ENCODE peak calls at places on chromosomes 11 and 22, in eight cellular contexts. S is Calu3, R is M059J, E is thoracic aorta, O is hippocampal formation, H is GM19239, P is Panc1, Q is AG10803. I is an unnamed sample.

GRCh38 chr11:3885855-3886254 is 30.4 kb downstream of the STIM1 start:
- DNase-seq in S (peak), R (peak), E (no peak), O (no peak), H (no peak), P (no peak), Q (no peak), I (no peak)

GRCh38 chr11:9601041-9601875 is 27.8 kb downstream of the WEE1 start:
- DNase-seq in S (no peak), R (peak), E (no peak), O (peak), H (peak), P (no peak), Q (peak), I (no peak)

GRCh38 chr22:29167032-29167911 is 38.4 kb upstream of the EMID1 start:
- DNase-seq in S (no peak), R (peak), E (no peak), O (no peak), H (peak), P (no peak), Q (no peak), I (no peak)

GRCh38 chr11:45089251-45089650 is 57.2 kb upstream of the PRDM11 start:
- DNase-seq in S (no peak), R (peak), E (peak), O (no peak), H (no peak), P (no peak), Q (peak), I (no peak)

GRCh38 chr22:41377846-41378245 is 3.9 kb upstream of the TEF start:
- DNase-seq in S (no peak), R (no peak), E (no peak), O (no peak), H (no peak), P (no peak), Q (no peak), I (no peak)

GRCh38 chr11:69657456-69657910 is 16.5 kb downstream of the CCND1 start:
- DNase-seq in S (no peak), R (no peak), E (no peak), O (no peak), H (no peak), P (no peak), Q (no peak), I (no peak)

GRCh38 chr22:45008853-45009751 is 703 bp downstream of the PHF21B start:
- DNase-seq in S (no peak), R (peak), E (no peak), O (peak), H (no peak), P (no peak), Q (no peak), I (no peak)

GRCh38 chr22:41178425-41178975 is 26.6 kb upstream of the L3MBTL2 start:
- DNase-seq in S (no peak), R (no peak), E (no peak), O (no peak), H (no peak), P (no peak), Q (no peak), I (no peak)

GRCh38 chr11:112523477-112523876 is 262.8 kb upstream of the PLET1 start:
- DNase-seq in S (no peak), R (peak), E (peak), O (peak), H (no peak), P (no peak), Q (peak), I (peak)

GRCh38 chr11:95364324-95365295 is 133.6 kb upstream of the SESN3 start:
- DNase-seq in S (peak), R (no peak), E (no peak), O (no peak), H (no peak), P (no peak), Q (no peak), I (no peak)

GRCh38 chr11:7098235-7098832 is 9.5 kb downstream of the RBMXL2 start:
- DNase-seq in S (peak), R (peak), E (no peak), O (peak), H (peak), P (peak), Q (peak), I (no peak)

GRCh38 chr11:3434976-3435375 is 56.0 kb upstream of the ZNF195 start:
- DNase-seq in S (no peak), R (no peak), E (no peak), O (no peak), H (no peak), P (no peak), Q (no peak), I (no peak)

GRCh38 chr11:124745835-124746620 is 6.0 kb downstream of the VSIG2 start:
- DNase-seq in S (no peak), R (no peak), E (no peak), O (no peak), H (peak), P (no peak), Q (no peak), I (no peak)

GRCh38 chr11:250740-251299 is 14.0 kb downstream of the PSMD13 start:
- DNase-seq in S (peak), R (peak), E (no peak), O (no peak), H (no peak), P (no peak), Q (peak), I (no peak)

GRCh38 chr11:88338223-88338661 is 706 bp upstream of the CTSC start:
- DNase-seq in S (peak), R (peak), E (no peak), O (peak), H (no peak), P (peak), Q (peak), I (no peak)

GRCh38 chr22:37295213-37295886 is 13.0 kb downstream of the CYTH4 start:
- DNase-seq in S (no peak), R (no peak), E (no peak), O (no peak), H (no peak), P (no peak), Q (no peak), I (no peak)

GRCh38 chr11:10906521-10906920 is 48.7 kb upstream of the ZBED5 start:
- DNase-seq in S (no peak), R (peak), E (no peak), O (no peak), H (no peak), P (no peak), Q (peak), I (no peak)

GRCh38 chr11:67371549-67372231 is 1.7 kb downstream of the CLCF1 start:
- DNase-seq in S (peak), R (peak), E (no peak), O (no peak), H (peak), P (no peak), Q (peak), I (no peak)

I was measured in nucleus accumbens.